ENCODE peak calls at places on chromosomes 12 and 14, in nine cellular contexts. One of them, this sample, is unnamed.
A peak's percentile ranks its signal among the peaks of the same experiment; 100 is the strongest.

GRCh38 chr12:53952871-53953734 is 1.6 kb upstream of the HOXC12 start:
- DNase-seq in sigmoid colon: no peak
- DNase-seq in Peyer's patch: no peak
- DNase-seq in SK-N-SH: no peak
- DNase-seq in A549: peak; percentile 47
- DNase-seq in mammary epithelial cell: no peak
- DNase-seq in effector memory CD4-positive, alpha-beta T cell: no peak
- DNase-seq in upper lobe of right lung: no peak
- DNase-seq in left lung: no peak
- DNase-seq in this sample: no peak

GRCh38 chr12:122064780-122065588 is 13.6 kb upstream of the MLXIP start:
- DNase-seq in sigmoid colon: peak; percentile 85
- DNase-seq in Peyer's patch: no peak
- DNase-seq in SK-N-SH: peak; percentile 55
- DNase-seq in A549: no peak
- DNase-seq in mammary epithelial cell: no peak
- DNase-seq in effector memory CD4-positive, alpha-beta T cell: no peak
- DNase-seq in upper lobe of right lung: no peak
- DNase-seq in left lung: peak; percentile 53
- DNase-seq in this sample: no peak

GRCh38 chr14:73741386-73741875 is 27.2 kb upstream of the PNMA1 start:
- DNase-seq in sigmoid colon: peak; percentile 90
- DNase-seq in Peyer's patch: peak; percentile 72
- DNase-seq in SK-N-SH: peak; percentile 58
- DNase-seq in A549: no peak
- DNase-seq in mammary epithelial cell: peak; percentile 72
- DNase-seq in effector memory CD4-positive, alpha-beta T cell: peak; percentile 55
- DNase-seq in upper lobe of right lung: peak; percentile 82
- DNase-seq in left lung: peak; percentile 84
- DNase-seq in this sample: peak; percentile 55

GRCh38 chr12:81542065-81542464 is 217.1 kb downstream of the PPFIA2 start:
- DNase-seq in sigmoid colon: no peak
- DNase-seq in Peyer's patch: no peak
- DNase-seq in SK-N-SH: no peak
- DNase-seq in A549: no peak
- DNase-seq in mammary epithelial cell: no peak
- DNase-seq in effector memory CD4-positive, alpha-beta T cell: no peak
- DNase-seq in upper lobe of right lung: no peak
- DNase-seq in left lung: no peak
- DNase-seq in this sample: no peak

GRCh38 chr12:107352347-107353081 is 259.2 kb upstream of the CRY1 start:
- DNase-seq in sigmoid colon: no peak
- DNase-seq in Peyer's patch: no peak
- DNase-seq in SK-N-SH: no peak
- DNase-seq in A549: peak; percentile 42
- DNase-seq in mammary epithelial cell: no peak
- DNase-seq in effector memory CD4-positive, alpha-beta T cell: no peak
- DNase-seq in upper lobe of right lung: no peak
- DNase-seq in left lung: no peak
- DNase-seq in this sample: peak; percentile 54

GRCh38 chr14:23536494-23536893 is 15.1 kb downstream of the ZFHX2 start:
- DNase-seq in sigmoid colon: no peak
- DNase-seq in Peyer's patch: no peak
- DNase-seq in SK-N-SH: no peak
- DNase-seq in A549: no peak
- DNase-seq in mammary epithelial cell: no peak
- DNase-seq in effector memory CD4-positive, alpha-beta T cell: no peak
- DNase-seq in upper lobe of right lung: no peak
- DNase-seq in left lung: no peak
- DNase-seq in this sample: no peak

GRCh38 chr12:12624479-12625120 is 12.9 kb downstream of the CREBL2 start:
- DNase-seq in sigmoid colon: no peak
- DNase-seq in Peyer's patch: no peak
- DNase-seq in SK-N-SH: no peak
- DNase-seq in A549: no peak
- DNase-seq in mammary epithelial cell: no peak
- DNase-seq in effector memory CD4-positive, alpha-beta T cell: no peak
- DNase-seq in upper lobe of right lung: no peak
- DNase-seq in left lung: no peak
- DNase-seq in this sample: no peak

GRCh38 chr14:104110491-104111209 is 25.1 kb downstream of the ASPG start:
- DNase-seq in sigmoid colon: no peak
- DNase-seq in Peyer's patch: no peak
- DNase-seq in SK-N-SH: peak; percentile 87
- DNase-seq in A549: no peak
- DNase-seq in mammary epithelial cell: no peak
- DNase-seq in effector memory CD4-positive, alpha-beta T cell: no peak
- DNase-seq in upper lobe of right lung: peak; percentile 63
- DNase-seq in left lung: peak; percentile 24
- DNase-seq in this sample: no peak

GRCh38 chr14:70359076-70359424 is 433 bp downstream of the COX16 start:
- DNase-seq in sigmoid colon: no peak
- DNase-seq in Peyer's patch: no peak
- DNase-seq in SK-N-SH: no peak
- DNase-seq in A549: no peak
- DNase-seq in mammary epithelial cell: no peak
- DNase-seq in effector memory CD4-positive, alpha-beta T cell: no peak
- DNase-seq in upper lobe of right lung: no peak
- DNase-seq in left lung: no peak
- DNase-seq in this sample: peak; percentile 2

GRCh38 chr14:69321601-69322330 is 61.8 kb downstream of the GALNT16 start:
- DNase-seq in sigmoid colon: peak; percentile 62
- DNase-seq in Peyer's patch: no peak
- DNase-seq in SK-N-SH: no peak
- DNase-seq in A549: no peak
- DNase-seq in mammary epithelial cell: no peak
- DNase-seq in effector memory CD4-positive, alpha-beta T cell: no peak
- DNase-seq in upper lobe of right lung: peak; percentile 51
- DNase-seq in left lung: no peak
- DNase-seq in this sample: no peak

GRCh38 chr12:104691661-104692334 is 235.1 kb downstream of the CHST11 start:
- DNase-seq in sigmoid colon: no peak
- DNase-seq in Peyer's patch: no peak
- DNase-seq in SK-N-SH: no peak
- DNase-seq in A549: no peak
- DNase-seq in mammary epithelial cell: no peak
- DNase-seq in effector memory CD4-positive, alpha-beta T cell: no peak
- DNase-seq in upper lobe of right lung: no peak
- DNase-seq in left lung: no peak
- DNase-seq in this sample: no peak

GRCh38 chr12:104694711-104695110 is 238.0 kb downstream of the CHST11 start:
- DNase-seq in sigmoid colon: no peak
- DNase-seq in Peyer's patch: no peak
- DNase-seq in SK-N-SH: no peak
- DNase-seq in A549: no peak
- DNase-seq in mammary epithelial cell: no peak
- DNase-seq in effector memory CD4-positive, alpha-beta T cell: no peak
- DNase-seq in upper lobe of right lung: no peak
- DNase-seq in left lung: no peak
- DNase-seq in this sample: no peak

GRCh38 chr12:104693493-104693892 is 236.7 kb downstream of the CHST11 start:
- DNase-seq in sigmoid colon: no peak
- DNase-seq in Peyer's patch: no peak
- DNase-seq in SK-N-SH: no peak
- DNase-seq in A549: no peak
- DNase-seq in mammary epithelial cell: no peak
- DNase-seq in effector memory CD4-positive, alpha-beta T cell: no peak
- DNase-seq in upper lobe of right lung: no peak
- DNase-seq in left lung: no peak
- DNase-seq in this sample: no peak

GRCh38 chr12:104694161-104694560 is 237.4 kb downstream of the CHST11 start:
- DNase-seq in sigmoid colon: no peak
- DNase-seq in Peyer's patch: no peak
- DNase-seq in SK-N-SH: no peak
- DNase-seq in A549: no peak
- DNase-seq in mammary epithelial cell: no peak
- DNase-seq in effector memory CD4-positive, alpha-beta T cell: no peak
- DNase-seq in upper lobe of right lung: no peak
- DNase-seq in left lung: no peak
- DNase-seq in this sample: no peak

DNA sequence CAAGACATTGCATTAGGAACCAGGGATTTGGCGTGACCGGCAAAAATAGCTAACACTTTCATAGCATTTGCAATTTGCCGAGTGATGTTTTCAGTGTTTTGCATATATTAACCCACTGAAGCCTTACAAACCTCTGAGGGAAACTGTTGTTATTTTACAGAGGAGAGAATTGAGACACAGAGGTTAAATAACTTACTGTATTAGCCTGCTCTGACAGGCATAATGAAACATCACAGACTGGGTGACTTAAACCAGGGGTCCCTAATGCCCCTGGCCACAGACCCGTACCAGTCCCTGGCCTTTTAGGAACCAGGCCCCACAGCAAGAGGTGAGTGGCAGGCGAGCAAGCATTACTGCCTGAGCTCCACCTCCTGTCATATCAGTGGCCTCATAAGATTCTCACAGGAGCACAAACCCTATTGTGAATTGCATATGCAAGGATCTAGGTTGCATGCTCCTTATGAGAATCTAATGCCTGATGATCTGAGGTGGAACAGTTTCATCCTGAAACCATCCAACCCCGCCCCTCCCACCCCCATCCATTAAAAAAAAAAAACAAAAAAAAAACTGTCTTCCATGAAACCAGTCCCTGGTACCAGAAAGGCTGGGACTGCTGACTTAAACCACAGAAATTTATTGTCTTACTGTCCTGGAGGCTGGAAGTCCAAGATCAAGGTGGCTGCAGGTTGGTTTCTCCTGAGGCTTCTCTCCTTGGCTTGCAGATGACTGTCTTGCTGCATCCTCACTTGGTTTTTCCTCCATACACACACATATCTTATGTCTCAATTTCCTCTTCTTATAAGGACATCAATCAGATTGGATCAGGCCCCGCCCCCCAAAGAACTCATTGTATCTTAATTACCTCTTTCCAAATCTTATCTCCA is 235.8 kb downstream of the CHST11 start:
- DNase-seq in sigmoid colon: no peak
- DNase-seq in Peyer's patch: no peak
- DNase-seq in SK-N-SH: no peak
- DNase-seq in A549: no peak
- DNase-seq in mammary epithelial cell: no peak
- DNase-seq in effector memory CD4-positive, alpha-beta T cell: no peak
- DNase-seq in upper lobe of right lung: no peak
- DNase-seq in left lung: no peak
- DNase-seq in this sample: no peak
- H3K4me3 ChIP-seq in sigmoid colon: no peak overlapping the region
- H3K4me3 ChIP-seq in Peyer's patch: no peak overlapping the region
- H3K4me3 ChIP-seq in SK-N-SH: no peak overlapping the region
- H3K4me3 ChIP-seq in A549: no peak overlapping the region
- H3K4me3 ChIP-seq in mammary epithelial cell: no peak overlapping the region
- H3K4me3 ChIP-seq in effector memory CD4-positive, alpha-beta T cell: no peak overlapping the region
- H3K4me3 ChIP-seq in upper lobe of right lung: no peak overlapping the region
- H3K4me3 ChIP-seq in left lung: no peak overlapping the region
- H3K4me3 ChIP-seq in this sample: no peak overlapping the region

DNA sequence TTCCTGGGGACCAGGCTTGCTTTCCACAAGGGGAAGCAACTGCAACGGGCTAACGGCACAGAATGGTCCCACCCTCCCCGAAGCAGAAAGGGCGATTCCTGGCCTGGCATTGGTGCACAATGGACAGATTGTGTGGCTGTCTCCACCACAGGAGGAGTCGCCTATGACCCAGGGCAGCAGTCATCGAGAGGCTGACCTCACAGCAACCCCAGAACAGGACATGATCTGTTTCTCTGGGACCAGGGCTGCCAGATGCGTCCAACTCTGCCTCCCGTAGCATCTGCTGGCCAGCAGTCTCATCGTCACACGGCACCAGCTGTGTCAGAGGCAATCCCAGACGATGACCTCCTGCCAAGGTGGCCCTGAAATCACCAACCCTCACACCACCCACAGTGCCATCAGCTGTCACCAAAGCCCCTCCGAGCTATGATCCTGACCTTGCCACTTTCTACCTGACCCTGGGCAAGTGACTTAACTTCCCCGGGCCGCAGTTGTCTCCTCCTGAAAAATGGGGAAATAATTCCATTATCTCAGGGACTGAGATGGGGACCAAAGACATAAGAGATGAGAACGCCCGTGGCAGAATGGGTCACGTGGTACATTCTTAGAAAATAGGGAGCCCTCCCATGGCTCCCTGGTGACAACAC is 86.6 kb downstream of the CHGA start:
- DNase-seq in sigmoid colon: peak; percentile 85
- DNase-seq in Peyer's patch: no peak
- DNase-seq in SK-N-SH: peak; percentile 89
- DNase-seq in A549: no peak
- DNase-seq in mammary epithelial cell: no peak
- DNase-seq in effector memory CD4-positive, alpha-beta T cell: no peak
- DNase-seq in upper lobe of right lung: no peak
- DNase-seq in left lung: no peak
- DNase-seq in this sample: no peak
- H3K27ac ChIP-seq in sigmoid colon: peak overlapping the region; percentile 72
- H3K27ac ChIP-seq in Peyer's patch: no peak overlapping the region
- H3K27ac ChIP-seq in SK-N-SH: no peak overlapping the region
- H3K27ac ChIP-seq in A549: no peak overlapping the region
- H3K27ac ChIP-seq in mammary epithelial cell: no peak overlapping the region
- H3K27ac ChIP-seq in effector memory CD4-positive, alpha-beta T cell: no peak overlapping the region
- H3K27ac ChIP-seq in upper lobe of right lung: no peak overlapping the region
- H3K27ac ChIP-seq in left lung: no peak overlapping the region
- H3K27ac ChIP-seq in this sample: no peak overlapping the region

DNA sequence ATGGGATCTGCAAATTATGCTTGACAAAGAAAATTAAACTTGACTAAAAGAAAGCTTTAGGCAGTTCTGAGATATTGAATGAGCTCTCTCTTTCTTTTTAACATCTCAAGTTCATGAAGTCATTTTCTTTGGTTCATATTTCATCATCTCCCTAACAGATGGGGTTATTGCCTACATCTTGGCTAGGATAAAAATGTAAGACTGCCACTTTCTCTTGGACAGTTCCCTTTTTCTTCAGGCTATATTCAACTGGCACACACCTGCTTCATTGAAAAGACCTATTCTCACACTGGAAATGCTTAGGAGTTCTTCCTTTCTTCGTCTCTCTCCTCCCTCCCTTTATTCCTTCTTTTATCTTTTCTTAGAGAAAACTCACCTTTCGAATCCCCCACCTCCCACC is 355.9 kb upstream of the SEL1L start:
- DNase-seq in sigmoid colon: no peak
- DNase-seq in Peyer's patch: no peak
- DNase-seq in SK-N-SH: no peak
- DNase-seq in A549: no peak
- DNase-seq in mammary epithelial cell: no peak
- DNase-seq in effector memory CD4-positive, alpha-beta T cell: no peak
- DNase-seq in upper lobe of right lung: no peak
- DNase-seq in left lung: no peak
- DNase-seq in this sample: no peak
- H3K9me3 ChIP-seq in sigmoid colon: no peaks in the 10 kb centered on the region
- H3K9me3 ChIP-seq in Peyer's patch: no peaks in the 10 kb centered on the region
- H3K9me3 ChIP-seq in SK-N-SH: no peaks in the 10 kb centered on the region
- H3K9me3 ChIP-seq in A549: no peaks in the 10 kb centered on the region
- H3K9me3 ChIP-seq in mammary epithelial cell: no peaks in the 10 kb centered on the region
- H3K9me3 ChIP-seq in effector memory CD4-positive, alpha-beta T cell: no peaks in the 10 kb centered on the region
- H3K9me3 ChIP-seq in upper lobe of right lung: no peaks in the 10 kb centered on the region
- H3K9me3 ChIP-seq in left lung: no peaks in the 10 kb centered on the region
- H3K9me3 ChIP-seq in this sample: no peaks in the 10 kb centered on the region

GRCh38 chr12:9319044-9319841 is 111.0 kb upstream of the PZP start:
- DNase-seq in sigmoid colon: no peak
- DNase-seq in Peyer's patch: no peak
- DNase-seq in SK-N-SH: peak; percentile 29
- DNase-seq in A549: no peak
- DNase-seq in mammary epithelial cell: no peak
- DNase-seq in effector memory CD4-positive, alpha-beta T cell: no peak
- DNase-seq in upper lobe of right lung: no peak
- DNase-seq in left lung: no peak
- DNase-seq in this sample: no peak
- H3K4me3 ChIP-seq in sigmoid colon: no peak overlapping the region
- H3K4me3 ChIP-seq in Peyer's patch: no peak overlapping the region
- H3K4me3 ChIP-seq in SK-N-SH: no peak overlapping the region
- H3K4me3 ChIP-seq in A549: no peak overlapping the region
- H3K4me3 ChIP-seq in mammary epithelial cell: no peak overlapping the region
- H3K4me3 ChIP-seq in effector memory CD4-positive, alpha-beta T cell: no peak overlapping the region
- H3K4me3 ChIP-seq in upper lobe of right lung: no peak overlapping the region
- H3K4me3 ChIP-seq in left lung: no peak overlapping the region
- H3K4me3 ChIP-seq in this sample: no peak overlapping the region

This sample was measured in naive thymus-derived CD4-positive, alpha-beta T cell.